ENCODE peak calls at places on chromosomes 1 and 21, in ten cellular contexts. A is posterior cingulate gyrus; F is left ventricle myocardium inferior; H is stimulated activated CD8-positive, alpha-beta memory T cell treated with anti-CD3 and anti-CD28 coated beads, Interleukin-7, amount 100 ng/mL, for 24 hours; V is iris pigment epithelial cell; R is GM23248; C is GM12864; M is activated effector memory CD4-positive, alpha-beta T cell treated with Interleukin-2 at 50 U/mL for 16 hours; S is fibroblast of the aortic adventitia; D is NCI-H226. J is an unnamed sample.

GRCh38 chr21:38806153-38806941 is 618 bp downstream of the ETS2 start:
- DNase-seq in A (no peak), F (peak), H (no peak), V (no peak), R (peak), C (no peak), M (peak), S (no peak), D (no peak), J (peak)

GRCh38 chr1:43414634-43415223 is 25.0 kb downstream of the SZT2 start:
- DNase-seq in A (no peak), F (peak), H (peak), V (peak), R (peak), C (no peak), M (peak), S (peak), D (no peak), J (peak)

GRCh38 chr1:173862769-173863223 is 5.0 kb downstream of the GAS5 start:
- DNase-seq in A (no peak), F (no peak), H (no peak), V (peak), R (peak), C (no peak), M (no peak), S (no peak), D (no peak), J (no peak)

GRCh38 chr1:22131875-22132486 is 10.9 kb downstream of the WNT4 start:
- DNase-seq in A (peak), F (no peak), H (no peak), V (no peak), R (peak), C (no peak), M (peak), S (no peak), D (no peak), J (no peak)

GRCh38 chr1:31335007-31335406 is 37.9 kb downstream of the FABP3 start:
- DNase-seq in A (no peak), F (no peak), H (no peak), V (peak), R (peak), C (no peak), M (no peak), S (peak), D (peak), J (no peak)

GRCh38 chr1:34013136-34013535 is 149.3 kb downstream of the HMGB4 start:
- DNase-seq in A (no peak), F (no peak), H (no peak), V (no peak), R (no peak), C (no peak), M (no peak), S (no peak), D (no peak), J (no peak)

GRCh38 chr1:26021647-26022403 is at the start of gene EXTL1:
- DNase-seq in A (peak), F (peak), H (no peak), V (peak), R (peak), C (no peak), M (no peak), S (peak), D (peak), J (no peak)

GRCh38 chr1:100597069-100597741 is 59.3 kb downstream of the GPR88 start:
- DNase-seq in A (no peak), F (no peak), H (no peak), V (peak), R (peak), C (no peak), M (no peak), S (peak), D (peak), J (no peak)

GRCh38 chr1:42334240-42335049 is 590 bp downstream of the FOXJ3 start:
- DNase-seq in A (peak), F (peak), H (no peak), V (peak), R (peak), C (no peak), M (no peak), S (peak), D (peak), J (no peak)

GRCh38 chr1:25871086-25871703 is 4.3 kb downstream of the PAQR7 start:
- DNase-seq in A (peak), F (no peak), H (no peak), V (no peak), R (no peak), C (no peak), M (no peak), S (no peak), D (no peak), J (no peak)

GRCh38 chr1:56034222-56034621 is 545.1 kb downstream of the PLPP3 start:
- DNase-seq in A (no peak), F (no peak), H (no peak), V (peak), R (peak), C (no peak), M (no peak), S (peak), D (peak), J (no peak)

GRCh38 chr1:153490272-153491051 is 30.0 kb upstream of the S100A7 start:
- DNase-seq in A (peak), F (peak), H (no peak), V (peak), R (peak), C (no peak), M (no peak), S (peak), D (peak), J (peak)

GRCh38 chr21:42108554-42108885 is 37.4 kb downstream of the UMODL1 start:
- DNase-seq in A (peak), F (no peak), H (no peak), V (no peak), R (no peak), C (no peak), M (no peak), S (no peak), D (no peak), J (no peak)

GRCh38 chr1:109906160-109906838 is 4.3 kb upstream of the CSF1 start:
- DNase-seq in A (no peak), F (no peak), H (no peak), V (no peak), R (no peak), C (peak), M (peak), S (no peak), D (no peak), J (no peak)

GRCh38 chr1:33120436-33121231 is 39.7 kb downstream of the AZIN2 start:
- DNase-seq in A (no peak), F (no peak), H (no peak), V (peak), R (no peak), C (peak), M (no peak), S (no peak), D (peak), J (no peak)

GRCh38 chr1:193774536-193775323 is 588.3 kb upstream of the B3GALT2 start:
- DNase-seq in A (no peak), F (no peak), H (no peak), V (no peak), R (no peak), C (no peak), M (no peak), S (no peak), D (no peak), J (no peak)

GRCh38 chr1:94106716-94107115 is 14.2 kb downstream of the ABCA4 start:
- DNase-seq in A (no peak), F (no peak), H (no peak), V (no peak), R (peak), C (no peak), M (no peak), S (no peak), D (no peak), J (no peak)

GRCh38 chr1:119898520-119898919 is 2.2 kb upstream of the ADAM30 start:
- DNase-seq in A (no peak), F (no peak), H (no peak), V (no peak), R (no peak), C (no peak), M (no peak), S (no peak), D (no peak), J (no peak)

GRCh38 chr1:21269461-21270085 is 20.7 kb downstream of the ECE1 start:
- DNase-seq in A (no peak), F (no peak), H (no peak), V (no peak), R (no peak), C (no peak), M (no peak), S (no peak), D (no peak), J (no peak)

GRCh38 chr1:14071581-14071980 is 371.6 kb downstream of the PRDM2 start:
- DNase-seq in A (no peak), F (no peak), H (no peak), V (no peak), R (no peak), C (no peak), M (no peak), S (no peak), D (no peak), J (no peak)

J was measured in aorta.